ENCODE peak calls at places on chromosomes 12 and 14, in four cellular contexts. G is endothelial cell of umbilical vein, U is K562, A is keratinocyte. T is an unnamed sample.

GRCh38 chr12:5439333-5439732 is 7.4 kb downstream of the NTF3 start:
- DNase-seq in G (no peak), U (peak; percentile 7), A (no peak), T (peak; percentile 24)

GRCh38 chr14:74239848-74240793 is 872 bp downstream of the VSX2 start:
- DNase-seq in G (peak; percentile 11), U (no peak), A (no peak), T (no peak)

GRCh38 chr14:55329999-55330710 is 58.9 kb downstream of the FBXO34 start:
- DNase-seq in G (no peak), U (no peak), A (no peak), T (peak; percentile 45)

GRCh38 chr12:125544979-125545378 is 479.7 kb downstream of the AACS start:
- DNase-seq in G (no peak), U (no peak), A (no peak), T (no peak)

GRCh38 chr14:61526405-61527312 is 168.7 kb upstream of the HIF1A start:
- DNase-seq in G (peak; percentile 90), U (no peak), A (no peak), T (no peak)

GRCh38 chr12:111268738-111269572 is 99.9 kb downstream of the PHETA1 start:
- DNase-seq in G (no peak), U (peak; percentile 59), A (no peak), T (no peak)

GRCh38 chr14:35369701-35370191 is 34.8 kb downstream of the NFKBIA start:
- DNase-seq in G (no peak), U (no peak), A (peak; percentile 76), T (no peak)

GRCh38 chr14:38887696-38888095 is 215.3 kb downstream of the SEC23A start:
- DNase-seq in G (no peak), U (no peak), A (no peak), T (no peak)

GRCh38 chr12:99948380-99948779 is 36.4 kb downstream of the ANKS1B start:
- DNase-seq in G (no peak), U (no peak), A (no peak), T (no peak)

GRCh38 chr14:21072781-21073339 is 2.8 kb downstream of the ARHGEF40 start:
- DNase-seq in G (no peak), U (no peak), A (no peak), T (no peak)

GRCh38 chr14:89270439-89271227 is 146.4 kb downstream of the FOXN3 start:
- DNase-seq in G (no peak), U (no peak), A (no peak), T (no peak)

GRCh38 chr12:95919110-95919509 is 23.3 kb downstream of the CCDC38 start:
- DNase-seq in G (no peak), U (no peak), A (no peak), T (no peak)

GRCh38 chr12:4796218-4796617 is 76.0 kb downstream of the GALNT8 start:
- DNase-seq in G (no peak), U (no peak), A (no peak), T (no peak)

GRCh38 chr12:9869307-9870161 is at the start of gene CLEC2B:
- DNase-seq in G (peak; percentile 92), U (no peak), A (peak; percentile 44), T (peak; percentile 85)

GRCh38 chr12:67797769-67798168 is 149.2 kb downstream of the DYRK2 start:
- DNase-seq in G (no peak), U (no peak), A (no peak), T (peak; percentile 11)

GRCh38 chr14:52333823-52334657 is 19.9 kb downstream of the PTGER2 start:
- DNase-seq in G (no peak), U (no peak), A (no peak), T (peak; percentile 38)

GRCh38 chr12:105946541-105946940 is 192.2 kb downstream of the NUAK1 start:
- DNase-seq in G (no peak), U (peak; percentile 47), A (no peak), T (peak; percentile 28)

GRCh38 chr14:103372552-103373304 is 12.5 kb upstream of the MARK3 start:
- DNase-seq in G (peak; percentile 87), U (peak; percentile 51), A (peak; percentile 84), T (peak; percentile 97)

GRCh38 chr12:121628037-121628436 is 1.7 kb downstream of the ORAI1 start:
- DNase-seq in G (no peak), U (peak; percentile 22), A (no peak), T (no peak)

GRCh38 chr12:26303418-26303817 is 108.0 kb downstream of the SSPN start:
- DNase-seq in G (no peak), U (no peak), A (no peak), T (no peak)

GRCh38 chr12:26298785-26299621 is 103.6 kb downstream of the SSPN start:
- DNase-seq in G (peak; percentile 80), U (peak; percentile 21), A (no peak), T (peak; percentile 83)

GRCh38 chr12:26309646-26310045 is 114.3 kb downstream of the SSPN start:
- DNase-seq in G (no peak), U (no peak), A (no peak), T (no peak)

GRCh38 chr12:26304273-26304672 is 108.9 kb downstream of the SSPN start:
- DNase-seq in G (no peak), U (no peak), A (no peak), T (no peak)
- H3K9me1 ChIP-seq in G (no peaks in the 10 kb centered on the region), U (no peaks in the 10 kb centered on the region), A (no peaks in the 10 kb centered on the region), T (peaks cover 3% of the 10 kb centered on the region)

DNA sequence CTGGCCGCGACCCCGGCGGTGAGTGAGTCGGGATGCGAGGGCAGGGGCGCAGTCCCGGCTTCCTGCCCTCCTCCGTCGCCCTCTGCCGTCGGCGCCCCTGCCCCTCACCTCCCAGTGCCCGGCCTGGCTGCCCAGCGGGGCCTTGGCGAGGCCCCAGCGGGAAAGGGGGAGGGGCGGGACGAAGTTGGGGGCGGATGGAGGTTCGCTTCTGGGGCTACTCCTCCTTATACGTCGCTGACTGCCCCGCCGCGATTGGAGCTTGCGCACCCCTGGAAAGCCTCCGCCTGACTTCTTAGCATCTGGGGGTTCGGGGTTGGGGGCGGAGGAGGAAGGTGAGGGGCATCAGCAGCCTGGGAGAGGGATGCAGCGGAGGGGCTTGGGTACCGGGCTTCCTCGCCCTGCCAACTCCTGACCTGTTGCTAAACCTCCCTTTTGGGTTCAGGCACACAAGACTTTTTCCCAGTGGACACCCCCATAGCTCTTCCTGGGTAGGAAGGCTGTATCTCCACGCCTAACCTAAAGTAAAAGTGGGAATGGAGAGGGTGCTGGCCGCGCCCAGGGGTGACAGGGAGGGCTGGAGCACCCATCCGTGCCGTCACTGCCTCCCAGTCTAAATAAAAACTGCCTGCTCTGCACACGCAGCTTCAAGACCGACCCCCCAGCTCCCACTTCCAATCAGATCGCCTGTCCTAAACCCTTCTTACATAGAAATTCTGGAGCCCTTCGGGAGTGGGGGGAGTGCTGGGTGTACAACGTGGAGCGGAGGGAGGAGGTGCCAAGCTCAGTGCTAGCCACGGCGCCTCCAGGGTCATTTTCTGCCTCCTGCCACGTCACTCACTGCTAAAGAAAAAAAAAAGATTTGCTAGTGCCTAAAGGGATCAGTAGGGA is 585 bp downstream of the TMEM263 start:
- DNase-seq in G (peak; percentile 88), U (peak; percentile 70), A (no peak), T (peak; percentile 90)
- H3K9me1 ChIP-seq in G (peaks cover 4% of the 10 kb centered on the region), U (no peaks in the 10 kb centered on the region), A (no peaks in the 10 kb centered on the region), T (peaks cover 3% of the 10 kb centered on the region)

DNA sequence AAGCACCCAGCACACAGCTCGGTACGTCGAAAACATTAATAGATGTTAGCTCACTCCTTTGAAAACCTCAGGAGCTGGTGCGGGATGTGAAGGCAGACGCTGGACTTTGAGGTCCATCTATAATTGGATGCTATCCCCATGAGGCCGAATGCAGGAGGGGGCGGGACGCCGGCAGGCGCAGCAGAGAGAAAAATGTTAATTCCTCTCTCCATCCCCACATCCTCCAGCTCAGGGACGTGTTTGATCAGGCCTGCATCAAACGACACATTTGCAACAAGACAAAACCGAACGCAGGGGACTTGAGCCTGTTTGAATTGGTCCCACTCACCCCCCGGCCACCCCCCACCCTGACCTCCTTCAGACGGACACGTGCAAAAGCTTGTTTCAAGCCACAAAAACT is 231.0 kb downstream of the RBM19 start:
- DNase-seq in G (no peak), U (no peak), A (no peak), T (no peak)
- H3K9me1 ChIP-seq in G (no peaks in the 10 kb centered on the region), U (no peaks in the 10 kb centered on the region), A (no peaks in the 10 kb centered on the region), T (no peaks in the 10 kb centered on the region)

GRCh38 chr14:41257476-41257875 is 349.2 kb upstream of the LRFN5 start:
- DNase-seq in G (no peak), U (no peak), A (no peak), T (no peak)
- H3K9me1 ChIP-seq in G (no peaks in the 10 kb centered on the region), U (no peaks in the 10 kb centered on the region), A (no peaks in the 10 kb centered on the region), T (no peaks in the 10 kb centered on the region)

GRCh38 chr14:93725002-93725582 is 63.2 kb downstream of the PRIMA1 start:
- DNase-seq in G (no peak), U (no peak), A (no peak), T (no peak)

GRCh38 chr14:93720076-93720815 is 68.0 kb downstream of the PRIMA1 start:
- DNase-seq in G (no peak), U (no peak), A (no peak), T (no peak)

GRCh38 chr14:93725993-93726392 is 62.3 kb downstream of the PRIMA1 start:
- DNase-seq in G (no peak), U (no peak), A (no peak), T (no peak)

GRCh38 chr14:93720981-93721483 is 67.3 kb downstream of the PRIMA1 start:
- DNase-seq in G (no peak), U (no peak), A (no peak), T (no peak)

GRCh38 chr14:93723001-93723400 is 65.3 kb downstream of the PRIMA1 start:
- DNase-seq in G (no peak), U (no peak), A (no peak), T (no peak)
- H3K9me1 ChIP-seq in G (no peaks in the 10 kb centered on the region), U (no peaks in the 10 kb centered on the region), A (no peaks in the 10 kb centered on the region), T (no peaks in the 10 kb centered on the region)

GRCh38 chr12:108670066-108670631 is 36.5 kb upstream of the SELPLG start:
- DNase-seq in G (no peak), U (no peak), A (no peak), T (no peak)
- H3K9me1 ChIP-seq in G (no peaks in the 10 kb centered on the region), U (peaks cover 2% of the 10 kb centered on the region), A (no peaks in the 10 kb centered on the region), T (peaks cover 7% of the 10 kb centered on the region)